ENCODE peak calls at places on chromosomes 13 and 19, in ten cellular contexts. X, W, O, J, A, P, U, V, E and T are unnamed samples.

GRCh38 chr13:94987869-94988268 is 275.5 kb upstream of the SOX21 start:
- DNase-seq in X (no peak), W (no peak), O (no peak), J (no peak), A (no peak), P (peak; percentile 76), U (no peak), V (no peak), E (no peak), T (no peak)

GRCh38 chr19:5828661-5829566 is 10.6 kb downstream of the FUT6 start:
- DNase-seq in X (no peak), W (no peak), O (peak; percentile 67), J (peak; percentile 27), A (no peak), P (no peak), U (peak; percentile 5), V (no peak), E (no peak), T (no peak)

GRCh38 chr13:20344836-20345490 is 112.8 kb upstream of the GJB6 start:
- DNase-seq in X (no peak), W (no peak), O (no peak), J (no peak), A (no peak), P (no peak), U (no peak), V (no peak), E (no peak), T (no peak)

GRCh38 chr13:23715762-23716235 is 145.6 kb downstream of the TNFRSF19 start:
- DNase-seq in X (no peak), W (no peak), O (no peak), J (no peak), A (no peak), P (no peak), U (no peak), V (no peak), E (no peak), T (no peak)

GRCh38 chr19:46271488-46272197 is 25.2 kb upstream of the HIF3A start:
- DNase-seq in X (no peak), W (peak; percentile 87), O (no peak), J (peak; percentile 78), A (peak; percentile 85), P (peak; percentile 70), U (no peak), V (no peak), E (no peak), T (no peak)

GRCh38 chr19:31326329-31327028 is 22.8 kb downstream of the TSHZ3 start:
- DNase-seq in X (no peak), W (no peak), O (no peak), J (no peak), A (no peak), P (no peak), U (peak; percentile 77), V (no peak), E (no peak), T (no peak)

GRCh38 chr13:59450218-59450617 is 713.5 kb downstream of the DIAPH3 start:
- DNase-seq in X (no peak), W (no peak), O (no peak), J (no peak), A (no peak), P (no peak), U (no peak), V (no peak), E (no peak), T (no peak)

GRCh38 chr19:49212302-49212701 is 54.7 kb downstream of the TRPM4 start:
- DNase-seq in X (no peak), W (no peak), O (peak; percentile 6), J (peak; percentile 83), A (peak; percentile 16), P (peak; percentile 40), U (peak; percentile 11), V (no peak), E (no peak), T (no peak)

GRCh38 chr13:109500146-109500773 is 286.1 kb downstream of the IRS2 start:
- DNase-seq in X (no peak), W (no peak), O (no peak), J (peak; percentile 26), A (no peak), P (peak; percentile 21), U (peak; percentile 15), V (peak; percentile 19), E (no peak), T (no peak)

GRCh38 chr19:12801466-12802266 is at the start of the genes PRDX2 and THSD8:
- DNase-seq in X (peak; percentile 74), W (peak; percentile 69), O (peak; percentile 88), J (peak; percentile 85), A (peak; percentile 63), P (peak; percentile 56), U (peak; percentile 68), V (peak; percentile 88), E (no peak), T (peak; percentile 91)

GRCh38 chr13:105445793-105446192 is 1089.7 kb downstream of the EFNB2 start:
- DNase-seq in X (no peak), W (no peak), O (no peak), J (no peak), A (no peak), P (no peak), U (peak; percentile 52), V (no peak), E (no peak), T (no peak)

GRCh38 chr19:13839938-13840750 is 36.8 kb upstream of the NANOS3 start:
- DNase-seq in X (peak; percentile 77), W (peak; percentile 80), O (peak; percentile 72), J (peak; percentile 54), A (peak; percentile 61), P (peak; percentile 50), U (no peak), V (peak; percentile 46), E (no peak), T (peak; percentile 44)
- H3K4me3 ChIP-seq in X (peak overlapping the region; percentile 86), W (peak overlapping the region; percentile 73), O (peak overlapping the region; percentile 85), J (peak overlapping the region; percentile 88), A (peak overlapping the region; percentile 99), P (peak overlapping the region; percentile 88), U (peak overlapping the region; percentile 76), V (peak overlapping the region; percentile 66), E (peak overlapping the region; percentile 99), T (peak overlapping the region; percentile 92)

GRCh38 chr13:40238761-40239160 is 427.7 kb downstream of the FOXO1 start:
- DNase-seq in X (no peak), W (no peak), O (no peak), J (no peak), A (no peak), P (no peak), U (no peak), V (no peak), E (no peak), T (no peak)

GRCh38 chr13:40233731-40234195 is 432.7 kb downstream of the FOXO1 start:
- DNase-seq in X (no peak), W (peak; percentile 75), O (no peak), J (no peak), A (no peak), P (no peak), U (no peak), V (no peak), E (no peak), T (no peak)

GRCh38 chr13:40236566-40237168 is 429.8 kb downstream of the FOXO1 start:
- DNase-seq in X (no peak), W (no peak), O (no peak), J (peak; percentile 80), A (peak; percentile 53), P (peak; percentile 92), U (peak; percentile 77), V (no peak), E (peak; percentile 59), T (no peak)

GRCh38 chr13:40232321-40232720 is 434.1 kb downstream of the FOXO1 start:
- DNase-seq in X (no peak), W (no peak), O (no peak), J (no peak), A (no peak), P (no peak), U (no peak), V (no peak), E (no peak), T (no peak)

DNA sequence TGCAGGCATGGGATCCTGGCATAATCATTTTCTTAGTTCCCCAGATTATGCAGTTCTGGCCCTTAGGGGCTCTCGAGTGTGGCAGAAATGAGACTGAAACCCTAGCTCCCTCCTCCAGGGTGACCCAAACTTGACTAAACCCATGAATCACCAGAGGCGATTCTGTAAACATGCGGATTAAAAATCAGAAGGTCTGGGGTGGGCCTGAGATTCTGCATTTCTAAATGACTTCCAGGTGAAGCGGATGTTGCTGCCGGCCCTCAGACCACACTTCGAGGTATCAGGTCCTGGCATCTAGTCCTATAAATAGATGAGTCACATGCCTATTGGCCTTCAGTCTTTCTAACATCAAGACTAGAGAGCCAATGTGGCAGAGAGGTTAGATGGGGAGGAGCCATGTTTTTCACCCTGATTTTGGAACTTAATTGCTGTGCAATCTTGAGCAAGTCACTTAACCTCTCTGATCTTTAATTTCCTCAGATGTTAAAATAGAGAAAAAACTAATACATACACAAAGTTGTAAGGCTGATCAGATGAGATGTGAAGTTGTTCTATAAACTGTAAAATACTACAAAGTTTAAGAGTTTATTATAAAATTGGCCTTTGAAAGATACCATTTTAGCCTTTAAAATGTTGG is 431.2 kb downstream of the FOXO1 start:
- DNase-seq in X (no peak), W (no peak), O (no peak), J (no peak), A (no peak), P (peak; percentile 93), U (peak; percentile 45), V (no peak), E (no peak), T (no peak)
- H3K4me3 ChIP-seq in X (no peak overlapping the region), W (no peak overlapping the region), O (no peak overlapping the region), J (no peak overlapping the region), A (no peak overlapping the region), P (no peak overlapping the region), U (no peak overlapping the region), V (no peak overlapping the region), E (no peak overlapping the region), T (no peak overlapping the region)

GRCh38 chr19:42089191-42089750 is 13.3 kb downstream of the ZNF574 start:
- DNase-seq in X (no peak), W (no peak), O (no peak), J (no peak), A (no peak), P (no peak), U (no peak), V (no peak), E (no peak), T (no peak)
- H3K4me3 ChIP-seq in X (no peak overlapping the region), W (no peak overlapping the region), O (no peak overlapping the region), J (no peak overlapping the region), A (no peak overlapping the region), P (no peak overlapping the region), U (no peak overlapping the region), V (no peak overlapping the region), E (no peak overlapping the region), T (no peak overlapping the region)

GRCh38 chr13:45316996-45317395 is 24.0 kb downstream of the TPT1 start:
- DNase-seq in X (no peak), W (no peak), O (no peak), J (no peak), A (no peak), P (no peak), U (no peak), V (no peak), E (no peak), T (peak; percentile 35)
- H3K4me3 ChIP-seq in X (no peak overlapping the region), W (no peak overlapping the region), O (no peak overlapping the region), J (no peak overlapping the region), A (no peak overlapping the region), P (no peak overlapping the region), U (no peak overlapping the region), V (no peak overlapping the region), E (no peak overlapping the region), T (no peak overlapping the region)